ENCODE peak calls at places on chromosomes 16 and 17, in four cellular contexts. A, P, W and I are unnamed samples.

GRCh38 chr16:50011707-50012106 is 13.3 kb upstream of the CNEP1R1 start:
- DNase-seq in A (no peak), P (no peak), W (no peak), I (no peak)

GRCh38 chr16:71412270-71413160 is 29.3 kb downstream of the TLE7 start:
- DNase-seq in A (peak; percentile 56), P (peak; percentile 64), W (peak; percentile 28), I (peak; percentile 75)

GRCh38 chr17:4003501-4004421 is 39.5 kb upstream of the ATP2A3 start:
- DNase-seq in A (no peak), P (no peak), W (no peak), I (no peak)

GRCh38 chr16:70395345-70395901 is 43.5 kb downstream of the ST3GAL2 start:
- DNase-seq in A (peak; percentile 27), P (peak; percentile 20), W (peak; percentile 63), I (peak; percentile 48)

GRCh38 chr16:14302031-14302398 is 230.9 kb downstream of the MRTFB start:
- DNase-seq in A (no peak), P (peak; percentile 62), W (peak; percentile 66), I (no peak)

GRCh38 chr17:56742601-56743000 is 91.1 kb downstream of the C17orf67 start:
- DNase-seq in A (no peak), P (no peak), W (no peak), I (no peak)

GRCh38 chr16:13519871-13520270 is 400.1 kb upstream of the ERCC4 start:
- DNase-seq in A (no peak), P (no peak), W (no peak), I (no peak)

GRCh38 chr17:10197721-10198508 is 491 bp downstream of the GAS7 start:
- DNase-seq in A (no peak), P (no peak), W (peak; percentile 20), I (no peak)

GRCh38 chr17:72422505-72423285 is 301.9 kb downstream of the SOX9 start:
- DNase-seq in A (no peak), P (peak; percentile 91), W (peak; percentile 37), I (no peak)

GRCh38 chr17:72955391-72956140 is 136.9 kb downstream of the SLC39A11 start:
- DNase-seq in A (no peak), P (no peak), W (no peak), I (no peak)

GRCh38 chr16:69410285-69410990 is 14.0 kb upstream of the CYB5B start:
- DNase-seq in A (no peak), P (peak; percentile 81), W (no peak), I (no peak)